ENCODE peak calls at places on chromosomes 12 and 14, in ten cellular contexts. X is naive thymus-derived CD8-positive, alpha-beta T cell; V is HT1080; L is left cardiac atrium; K is epithelial cell of esophagus; E is MM.1S; C is aorta; N is iris pigment epithelial cell; F is heart right ventricle; J is NCI-H1105. Z is an unnamed sample.

GRCh38 chr14:30291216-30291615 is 267.7 kb upstream of the G2E3 start:
- DNase-seq in X (no peak), C (no peak), E (no peak), V (peak), K (peak), L (no peak), J (no peak), N (peak), F (no peak), Z (no peak)

GRCh38 chr14:50943943-50944646 is at the start of gene PYGL:
- DNase-seq in K (peak), N (peak), J (no peak), V (peak), L (peak), X (no peak), F (peak), C (peak), E (peak), Z (peak)

GRCh38 chr12:2405039-2405438 is 352.3 kb downstream of the CACNA1C start:
- DNase-seq in F (no peak), K (no peak), L (no peak), J (no peak), E (no peak), N (no peak), V (no peak), C (no peak), X (no peak), Z (no peak)

GRCh38 chr14:105150026-105150367 is 18.6 kb downstream of the JAG2 start:
- DNase-seq in V (no peak), L (no peak), F (no peak), J (no peak), N (no peak), C (peak), K (no peak), X (no peak), E (no peak), Z (no peak)

GRCh38 chr14:60722163-60722835 is 1.9 kb downstream of the SIX4 start:
- DNase-seq in C (peak), F (no peak), J (peak), N (peak), E (peak), K (peak), L (no peak), V (peak), X (no peak), Z (peak)

GRCh38 chr12:69844836-69845235 is 19.8 kb downstream of the MYRFL start:
- DNase-seq in K (no peak), F (no peak), X (no peak), N (no peak), E (no peak), V (no peak), C (no peak), L (no peak), J (no peak), Z (no peak)

GRCh38 chr14:92717571-92718042 is 30.8 kb downstream of the LGMN start:
- DNase-seq in E (no peak), C (no peak), K (no peak), J (no peak), F (no peak), V (no peak), L (no peak), N (no peak), X (no peak), Z (no peak)

GRCh38 chr12:39331539-39332261 is 111.2 kb downstream of the KIF21A start:
- DNase-seq in V (no peak), L (no peak), J (no peak), F (no peak), X (no peak), K (no peak), N (no peak), C (no peak), E (no peak), Z (no peak)

GRCh38 chr12:113221997-113222729 is 899 bp downstream of the TPCN1 start:
- DNase-seq in V (peak), K (peak), L (no peak), N (no peak), J (no peak), F (no peak), E (no peak), C (peak), X (no peak), Z (no peak)

GRCh38 chr14:61171687-61172086 is 109.5 kb downstream of the TMEM30B start:
- DNase-seq in K (no peak), F (no peak), N (no peak), E (no peak), L (no peak), C (no peak), V (no peak), J (no peak), X (no peak), Z (no peak)

GRCh38 chr12:54329756-54330155 is 4.8 kb downstream of the COPZ1 start:
- DNase-seq in J (no peak), L (no peak), F (no peak), N (no peak), E (no peak), C (no peak), K (no peak), V (peak), X (no peak), Z (no peak)

GRCh38 chr14:68666899-68667298 is 126.0 kb downstream of the ZFP36L1 start:
- DNase-seq in F (no peak), V (no peak), L (no peak), X (no peak), C (no peak), E (no peak), K (no peak), J (no peak), N (no peak), Z (no peak)

GRCh38 chr12:6765048-6765633 is 1.0 kb upstream of the PTMS start:
- DNase-seq in K (no peak), V (no peak), N (no peak), C (no peak), E (no peak), F (no peak), J (peak), L (no peak), X (no peak), Z (no peak)

GRCh38 chr12:116958402-116959197 is 47.9 kb downstream of the FBXW8 start:
- DNase-seq in V (peak), X (no peak), L (no peak), F (peak), N (no peak), E (no peak), J (no peak), C (no peak), K (no peak), Z (no peak)

GRCh38 chr12:116389990-116390655 is 112.6 kb upstream of the MED13L start:
- DNase-seq in F (no peak), K (peak), V (peak), J (no peak), N (peak), C (no peak), E (no peak), L (no peak), X (no peak), Z (peak)

GRCh38 chr12:2052861-2053674 is at the start of gene CACNA1C:
- DNase-seq in J (peak), C (peak), N (peak), V (no peak), K (peak), E (peak), X (no peak), F (peak), L (peak), Z (peak)

GRCh38 chr12:78865297-78865955 is 852 bp downstream of the SYT1 start:
- DNase-seq in J (peak), N (no peak), V (no peak), K (no peak), L (no peak), C (no peak), X (no peak), F (no peak), E (peak), Z (peak)

GRCh38 chr12:24404086-24404815 is 454.8 kb upstream of the SOX5 start:
- DNase-seq in J (no peak), E (no peak), N (peak), F (no peak), K (no peak), X (no peak), L (no peak), C (no peak), V (no peak), Z (no peak)

GRCh38 chr12:120497524-120498150 is 1.7 kb downstream of the DYNLL1 start:
- DNase-seq in N (peak), J (no peak), F (no peak), L (no peak), X (no peak), V (no peak), E (no peak), K (no peak), C (no peak), Z (no peak)

GRCh38 chr14:104634031-104634760 is 29.6 kb upstream of the TMEM179 start:
- DNase-seq in X (no peak), V (no peak), J (no peak), L (no peak), K (no peak), E (no peak), C (no peak), N (no peak), F (no peak), Z (no peak)

GRCh38 chr12:52155048-52155868 is 36.6 kb downstream of the KRT80 start:
- DNase-seq in V (peak), N (peak), F (no peak), C (no peak), L (no peak), K (peak), E (no peak), J (no peak), X (peak), Z (no peak)

GRCh38 chr12:122336015-122336946 is 70.0 kb upstream of the VPS33A start:
- DNase-seq in E (no peak), N (peak), C (no peak), X (peak), L (no peak), V (no peak), F (no peak), J (peak), K (peak), Z (no peak)

GRCh38 chr14:63039800-63040380 is 5.4 kb downstream of the KCNH5 start:
- DNase-seq in X (no peak), C (no peak), F (no peak), K (peak), J (peak), E (peak), N (peak), L (no peak), V (peak), Z (peak)

GRCh38 chr12:132523576-132524331 is 33.8 kb downstream of the FBRSL1 start:
- DNase-seq in L (peak), J (peak), K (peak), V (peak), F (peak), E (no peak), X (peak), N (peak), C (peak), Z (peak)

GRCh38 chr14:76768201-76768656 is 7.0 kb downstream of the VASH1 start:
- DNase-seq in J (no peak), K (no peak), E (no peak), L (peak), F (peak), V (no peak), C (peak), X (no peak), N (peak), Z (peak)

GRCh38 chr12:109778684-109779083 is 54.5 kb downstream of the TRPV4 start:
- DNase-seq in E (no peak), J (no peak), V (no peak), C (no peak), N (no peak), K (no peak), X (no peak), L (no peak), F (no peak), Z (no peak)

GRCh38 chr12:77031745-77032144 is 33.6 kb downstream of the E2F7 start:
- DNase-seq in F (no peak), K (peak), J (no peak), X (no peak), E (no peak), V (peak), C (no peak), L (no peak), N (peak), Z (peak)

GRCh38 chr14:100739306-100739705 is 12.6 kb downstream of the DLK1 start:
- DNase-seq in J (no peak), E (no peak), V (no peak), N (no peak), C (peak), X (no peak), K (no peak), L (no peak), F (no peak), Z (no peak)

GRCh38 chr12:30989754-30990153 is 63.2 kb downstream of the TSPAN11 start:
- DNase-seq in K (peak), L (peak), C (no peak), E (peak), X (no peak), N (peak), V (peak), J (no peak), F (peak), Z (no peak)

GRCh38 chr14:95297832-95298231 is 21.9 kb downstream of the CLMN start:
- DNase-seq in J (no peak), C (no peak), N (no peak), L (no peak), F (no peak), K (no peak), X (no peak), E (no peak), V (no peak), Z (no peak)

GRCh38 chr12:54036620-54037359 is 3.9 kb downstream of the HOXC5 start:
- DNase-seq in V (peak), J (peak), N (no peak), C (no peak), X (peak), E (no peak), K (peak), F (no peak), L (no peak), Z (no peak)

Z was measured in Ammon's horn.